ENCODE peak calls at places on chromosome 16, in four cellular contexts. One of them, this sample, is unnamed.

GRCh38 chr16:47970291-47970931 is 185.4 kb downstream of the ABCC12 start:
- DNase-seq in neuronal stem cell: peak; percentile 70
- DNase-seq in IMR-90: peak; percentile 47
- DNase-seq in mesendoderm: peak; percentile 87
- DNase-seq in this sample: peak; percentile 57

GRCh38 chr16:85321856-85322271 is 209.6 kb upstream of the CIBAR2 start:
- DNase-seq in neuronal stem cell: no peak
- DNase-seq in IMR-90: peak; percentile 89
- DNase-seq in mesendoderm: no peak
- DNase-seq in this sample: peak; percentile 78

GRCh38 chr16:5502467-5502869 is 404.9 kb upstream of the EEF2KMT start:
- DNase-seq in neuronal stem cell: peak; percentile 40
- DNase-seq in IMR-90: no peak
- DNase-seq in mesendoderm: peak; percentile 87
- DNase-seq in this sample: no peak

GRCh38 chr16:14199624-14200023 is 128.5 kb downstream of the MRTFB start:
- DNase-seq in neuronal stem cell: no peak
- DNase-seq in IMR-90: peak; percentile 27
- DNase-seq in mesendoderm: no peak
- DNase-seq in this sample: no peak

GRCh38 chr16:73217654-73218053 is 169.7 kb upstream of the ZFHX3 start:
- DNase-seq in neuronal stem cell: no peak
- DNase-seq in IMR-90: no peak
- DNase-seq in mesendoderm: no peak
- DNase-seq in this sample: no peak

GRCh38 chr16:30377812-30378235 is 3.2 kb downstream of the MYL11 start:
- DNase-seq in neuronal stem cell: peak; percentile 85
- DNase-seq in IMR-90: peak; percentile 85
- DNase-seq in mesendoderm: peak; percentile 95
- DNase-seq in this sample: peak; percentile 90

GRCh38 chr16:30750876-30751465 is 2.7 kb downstream of the PHKG2 start:
- DNase-seq in neuronal stem cell: no peak
- DNase-seq in IMR-90: no peak
- DNase-seq in mesendoderm: no peak
- DNase-seq in this sample: no peak

GRCh38 chr16:80300876-80301275 is 239.9 kb upstream of the DYNLRB2 start:
- DNase-seq in neuronal stem cell: no peak
- DNase-seq in IMR-90: peak; percentile 59
- DNase-seq in mesendoderm: peak; percentile 65
- DNase-seq in this sample: no peak

GRCh38 chr16:50121721-50122445 is 31.2 kb upstream of the TENT4B start:
- DNase-seq in neuronal stem cell: no peak
- DNase-seq in IMR-90: no peak
- DNase-seq in mesendoderm: no peak
- DNase-seq in this sample: no peak

GRCh38 chr16:48117217-48118105 is 38.3 kb downstream of the ABCC12 start:
- DNase-seq in neuronal stem cell: peak; percentile 84
- DNase-seq in IMR-90: no peak
- DNase-seq in mesendoderm: peak; percentile 90
- DNase-seq in this sample: peak; percentile 58

GRCh38 chr16:30394603-30395154 is 541 bp upstream of the ZNF48 start:
- DNase-seq in neuronal stem cell: peak; percentile 68
- DNase-seq in IMR-90: peak; percentile 50
- DNase-seq in mesendoderm: peak; percentile 71
- DNase-seq in this sample: peak; percentile 80

GRCh38 chr16:49825006-49825405 is 30.9 kb downstream of the ZNF423 start:
- DNase-seq in neuronal stem cell: no peak
- DNase-seq in IMR-90: no peak
- DNase-seq in mesendoderm: no peak
- DNase-seq in this sample: no peak

GRCh38 chr16:90044111-90044551 is 24.9 kb upstream of the DBNDD1 start:
- DNase-seq in neuronal stem cell: no peak
- DNase-seq in IMR-90: no peak
- DNase-seq in mesendoderm: no peak
- DNase-seq in this sample: no peak

GRCh38 chr16:80754479-80754878 is 49.9 kb downstream of the CDYL2 start:
- DNase-seq in neuronal stem cell: no peak
- DNase-seq in IMR-90: no peak
- DNase-seq in mesendoderm: no peak
- DNase-seq in this sample: no peak

GRCh38 chr16:73093146-73094144 is 45.5 kb upstream of the ZFHX3 start:
- DNase-seq in neuronal stem cell: no peak
- DNase-seq in IMR-90: peak; percentile 54
- DNase-seq in mesendoderm: no peak
- DNase-seq in this sample: no peak

GRCh38 chr16:12672986-12673385 is 130.7 kb downstream of the CPPED1 start:
- DNase-seq in neuronal stem cell: no peak
- DNase-seq in IMR-90: no peak
- DNase-seq in mesendoderm: no peak
- DNase-seq in this sample: no peak

GRCh38 chr16:27518226-27518625 is 31.5 kb downstream of the GTF3C1 start:
- DNase-seq in neuronal stem cell: no peak
- DNase-seq in IMR-90: no peak
- DNase-seq in mesendoderm: no peak
- DNase-seq in this sample: no peak

DNA sequence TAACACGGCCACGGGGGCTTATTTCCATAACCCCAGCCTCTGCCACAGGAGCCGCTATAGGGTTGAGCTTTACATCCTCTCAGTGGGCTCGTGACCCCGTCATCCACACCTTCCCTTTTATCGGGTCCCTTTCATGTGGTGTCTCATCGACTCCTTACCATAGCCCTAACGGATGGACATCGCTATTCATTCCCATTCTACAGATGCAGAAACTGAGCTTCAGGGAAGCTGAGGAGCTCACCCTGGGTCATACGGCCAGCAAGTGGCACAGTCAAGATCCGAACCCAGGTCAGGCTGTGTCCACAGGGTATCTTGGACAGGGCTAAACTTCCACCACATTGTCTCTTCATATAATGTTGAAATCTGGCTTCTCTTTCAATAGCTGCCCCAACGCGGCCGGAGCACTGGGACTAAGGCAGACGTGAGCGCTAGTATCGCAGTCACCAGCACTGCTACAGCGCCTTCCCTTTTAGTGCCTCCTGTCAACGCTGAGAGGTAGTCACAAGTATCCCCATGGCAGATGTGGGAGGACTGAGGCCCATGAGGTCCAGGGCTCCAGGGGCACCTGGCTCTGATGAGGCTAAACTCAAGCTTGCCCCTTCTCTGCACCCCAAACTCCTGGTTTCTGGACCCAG is 50.8 kb downstream of the SOCS1 start:
- DNase-seq in neuronal stem cell: no peak
- DNase-seq in IMR-90: no peak
- DNase-seq in mesendoderm: no peak
- DNase-seq in this sample: no peak
- H2BK15ac ChIP-seq in neuronal stem cell: no peak overlapping the region
- H2BK15ac ChIP-seq in IMR-90: no peak overlapping the region
- H2BK15ac ChIP-seq in mesendoderm: no peak overlapping the region
- H2BK15ac ChIP-seq in this sample: no peak overlapping the region

GRCh38 chr16:86508028-86508946 is 2.0 kb upstream of the FOXF1 start:
- DNase-seq in neuronal stem cell: peak; percentile 23
- DNase-seq in IMR-90: no peak
- DNase-seq in mesendoderm: peak; percentile 68
- DNase-seq in this sample: peak; percentile 67
- H2BK15ac ChIP-seq in neuronal stem cell: no peak overlapping the region
- H2BK15ac ChIP-seq in IMR-90: peak overlapping the region; percentile 92
- H2BK15ac ChIP-seq in mesendoderm: no peak overlapping the region
- H2BK15ac ChIP-seq in this sample: peak overlapping the region; percentile 85

GRCh38 chr16:68475071-68475470 is 26.8 kb upstream of the SMPD3 start:
- DNase-seq in neuronal stem cell: no peak
- DNase-seq in IMR-90: no peak
- DNase-seq in mesendoderm: no peak
- DNase-seq in this sample: no peak
- H2BK15ac ChIP-seq in neuronal stem cell: no peak overlapping the region
- H2BK15ac ChIP-seq in IMR-90: no peak overlapping the region
- H2BK15ac ChIP-seq in mesendoderm: no peak overlapping the region
- H2BK15ac ChIP-seq in this sample: no peak overlapping the region

GRCh38 chr16:3038896-3039295 is 2.2 kb upstream of the BICDL2 start:
- DNase-seq in neuronal stem cell: no peak
- DNase-seq in IMR-90: no peak
- DNase-seq in mesendoderm: no peak
- DNase-seq in this sample: no peak

GRCh38 chr16:3038256-3038655 is 1.5 kb upstream of the BICDL2 start:
- DNase-seq in neuronal stem cell: no peak
- DNase-seq in IMR-90: no peak
- DNase-seq in mesendoderm: peak; percentile 77
- DNase-seq in this sample: no peak

GRCh38 chr16:3035289-3035971 is 1.3 kb downstream of the BICDL2 start:
- DNase-seq in neuronal stem cell: no peak
- DNase-seq in IMR-90: no peak
- DNase-seq in mesendoderm: no peak
- DNase-seq in this sample: no peak

GRCh38 chr16:3035972-3036725 is 595 bp downstream of the BICDL2 start:
- DNase-seq in neuronal stem cell: no peak
- DNase-seq in IMR-90: no peak
- DNase-seq in mesendoderm: no peak
- DNase-seq in this sample: no peak

GRCh38 chr16:3036726-3037315 is at the start of gene BICDL2:
- DNase-seq in neuronal stem cell: no peak
- DNase-seq in IMR-90: no peak
- DNase-seq in mesendoderm: no peak
- DNase-seq in this sample: no peak
- H2BK15ac ChIP-seq in neuronal stem cell: peak within 1 kb of the TSS; percentile 17
- H2BK15ac ChIP-seq in IMR-90: no peak within 1 kb of the TSS
- H2BK15ac ChIP-seq in mesendoderm: no peak within 1 kb of the TSS
- H2BK15ac ChIP-seq in this sample: no peak within 1 kb of the TSS

GRCh38 chr16:10078541-10078949 is 103.7 kb downstream of the GRIN2A start:
- DNase-seq in neuronal stem cell: peak; percentile 23
- DNase-seq in IMR-90: no peak
- DNase-seq in mesendoderm: peak; percentile 94
- DNase-seq in this sample: no peak
- H2BK15ac ChIP-seq in neuronal stem cell: no peak overlapping the region
- H2BK15ac ChIP-seq in IMR-90: no peak overlapping the region
- H2BK15ac ChIP-seq in mesendoderm: no peak overlapping the region
- H2BK15ac ChIP-seq in this sample: no peak overlapping the region

DNA sequence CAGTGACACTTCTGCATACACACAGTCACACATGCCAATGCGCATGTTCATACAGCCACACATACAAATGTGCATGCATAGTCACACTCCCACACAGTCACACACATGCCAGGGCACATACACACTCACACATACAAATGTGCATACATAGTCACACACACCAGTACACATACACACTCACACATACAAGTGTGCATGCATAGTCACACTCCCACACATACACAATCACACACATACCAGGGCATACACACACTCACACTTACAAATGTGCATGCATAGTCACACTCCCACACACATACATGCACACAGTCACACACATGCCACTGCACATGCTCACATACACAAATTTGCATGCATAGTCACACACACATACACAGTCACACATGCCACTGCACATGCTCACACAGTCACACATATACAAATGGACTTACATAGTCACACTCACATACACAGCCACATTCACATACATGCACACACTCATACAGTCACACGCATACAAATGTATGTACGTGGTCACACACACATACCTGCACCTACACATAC is 84.2 kb downstream of the SOCS1 start:
- DNase-seq in neuronal stem cell: no peak
- DNase-seq in IMR-90: no peak
- DNase-seq in mesendoderm: no peak
- DNase-seq in this sample: no peak
- H2BK15ac ChIP-seq in neuronal stem cell: no peak overlapping the region
- H2BK15ac ChIP-seq in IMR-90: no peak overlapping the region
- H2BK15ac ChIP-seq in mesendoderm: no peak overlapping the region
- H2BK15ac ChIP-seq in this sample: no peak overlapping the region

GRCh38 chr16:720507-720989 is 398 bp upstream of the ANTKMT start:
- DNase-seq in neuronal stem cell: no peak
- DNase-seq in IMR-90: peak; percentile 70
- DNase-seq in mesendoderm: peak; percentile 83
- DNase-seq in this sample: peak; percentile 89

GRCh38 chr16:719815-720506 is 985 bp upstream of the ANTKMT start:
- DNase-seq in neuronal stem cell: no peak
- DNase-seq in IMR-90: no peak
- DNase-seq in mesendoderm: no peak
- DNase-seq in this sample: peak; percentile 29

GRCh38 chr16:717651-718245 is 2.8 kb downstream of the METRN start:
- DNase-seq in neuronal stem cell: no peak
- DNase-seq in IMR-90: no peak
- DNase-seq in mesendoderm: no peak
- DNase-seq in this sample: no peak

GRCh38 chr16:718389-718788 is 2.6 kb upstream of the ANTKMT start:
- DNase-seq in neuronal stem cell: no peak
- DNase-seq in IMR-90: no peak
- DNase-seq in mesendoderm: no peak
- DNase-seq in this sample: no peak

DNA sequence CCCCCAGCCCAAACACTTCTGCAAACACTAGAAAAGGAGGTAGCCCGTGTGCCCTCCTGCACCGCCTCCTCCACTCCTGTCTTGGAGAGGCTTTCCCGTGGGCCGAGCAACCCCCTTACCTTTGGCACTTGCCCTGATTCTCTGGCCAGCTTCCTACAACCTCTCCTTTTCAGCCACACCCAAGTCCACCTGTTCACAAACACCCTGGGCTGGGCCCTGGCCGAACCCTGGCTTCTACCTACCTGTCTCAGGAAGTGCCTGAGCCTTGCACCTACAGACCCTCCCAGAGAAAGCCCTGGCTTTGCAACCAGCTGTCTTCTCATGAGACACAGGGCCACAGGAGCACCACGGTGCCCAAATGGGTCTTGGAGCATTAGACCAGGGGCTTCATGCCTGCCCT is 2.0 kb upstream of the ANTKMT start:
- DNase-seq in neuronal stem cell: no peak
- DNase-seq in IMR-90: no peak
- DNase-seq in mesendoderm: no peak
- DNase-seq in this sample: no peak
- H2BK15ac ChIP-seq in neuronal stem cell: peak overlapping the region; percentile 100
- H2BK15ac ChIP-seq in IMR-90: no peak overlapping the region
- H2BK15ac ChIP-seq in mesendoderm: no peak overlapping the region
- H2BK15ac ChIP-seq in this sample: no peak overlapping the region

DNA sequence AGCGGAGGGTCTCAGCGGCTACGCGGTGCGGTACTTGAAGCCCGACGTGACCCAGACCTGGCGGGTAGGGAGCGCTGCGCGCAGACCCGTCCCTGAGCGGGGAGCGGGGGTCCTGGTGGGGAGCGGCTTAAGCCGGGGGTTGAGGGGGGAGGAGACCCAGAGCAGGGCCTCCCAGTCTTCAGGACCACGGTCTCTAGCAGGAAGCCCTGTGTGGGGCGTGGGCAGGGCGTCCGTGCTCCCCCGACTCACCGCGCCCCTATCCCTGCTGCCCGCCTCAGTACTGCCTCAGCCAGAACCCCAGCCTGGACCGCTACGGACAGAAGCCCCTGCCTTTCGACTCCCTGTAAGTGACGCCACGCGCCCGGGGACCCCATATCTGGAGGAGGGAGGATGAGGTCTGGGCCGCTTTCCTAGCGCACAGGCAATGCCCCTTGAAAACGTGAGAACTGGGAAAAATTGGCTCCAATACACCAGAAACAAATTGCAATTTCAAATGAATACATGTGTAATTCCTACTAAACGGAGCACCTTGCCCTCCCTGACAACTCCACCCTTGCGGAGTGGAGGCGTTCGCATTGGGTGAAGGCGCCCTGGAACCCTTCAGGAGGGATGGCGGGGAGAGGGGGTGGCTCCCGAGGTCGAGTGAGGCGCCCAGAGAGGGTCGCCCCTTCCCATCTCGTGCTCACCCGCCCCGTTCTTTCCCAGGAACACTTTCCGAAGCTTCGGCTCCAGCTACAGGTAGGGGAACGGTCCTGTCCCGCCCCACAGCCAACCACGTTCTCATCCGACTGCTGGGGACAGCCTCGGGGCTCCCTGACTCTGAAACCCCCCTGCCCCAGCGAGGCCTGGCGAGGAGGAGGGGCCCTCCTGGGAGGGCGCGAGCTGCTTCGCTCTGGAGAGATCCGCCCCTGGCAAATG is 14.5 kb upstream of the CNGB1 start:
- DNase-seq in neuronal stem cell: no peak
- DNase-seq in IMR-90: no peak
- DNase-seq in mesendoderm: peak; percentile 30
- DNase-seq in this sample: peak; percentile 13
- H2BK15ac ChIP-seq in neuronal stem cell: peak overlapping the region; percentile 86
- H2BK15ac ChIP-seq in IMR-90: no peak overlapping the region
- H2BK15ac ChIP-seq in mesendoderm: no peak overlapping the region
- H2BK15ac ChIP-seq in this sample: peak overlapping the region; percentile 73